ENCODE peak calls at places on chromosomes 13 and 19, in nine cellular contexts. I is head of caudate nucleus; D is GM23338; Y is EH; P is kidney tubule cell; L is activated CD4-positive, alpha-beta T cell treated with anti-CD3 and anti-CD28 coated beads, Interleukin-2, amount 50 U/mL, for 4 hours; X is esophagus muscularis mucosa; N is ELR; K is hepatic stellate cell. H is an unnamed sample.

GRCh38 chr19:28737021-28737525 is 475.9 kb downstream of the UQCRFS1 start:
- DNase-seq in I (peak), D (peak), Y (peak), P (peak), L (no peak), X (no peak), N (peak), K (peak), H (no peak)

GRCh38 chr19:55305491-55305890 is 19.6 kb downstream of the TMEM150B start:
- DNase-seq in I (no peak), D (peak), Y (peak), P (no peak), L (peak), X (no peak), N (peak), K (peak), H (peak)

GRCh38 chr19:508204-509150 is 1.2 kb downstream of the TPGS1 start:
- DNase-seq in I (no peak), D (no peak), Y (no peak), P (no peak), L (no peak), X (no peak), N (no peak), K (no peak), H (peak)

GRCh38 chr19:40640744-40641143 is 39.6 kb downstream of the LTBP4 start:
- DNase-seq in I (peak), D (no peak), Y (peak), P (peak), L (no peak), X (no peak), N (no peak), K (peak), H (no peak)

GRCh38 chr19:15262011-15262410 is 29.8 kb upstream of the EPHX3 start:
- DNase-seq in I (no peak), D (no peak), Y (no peak), P (no peak), L (no peak), X (no peak), N (no peak), K (no peak), H (no peak)

GRCh38 chr19:1673645-1674292 is 21.4 kb upstream of the TCF3 start:
- DNase-seq in I (no peak), D (no peak), Y (no peak), P (no peak), L (no peak), X (no peak), N (no peak), K (no peak), H (peak)

GRCh38 chr13:66835040-66835628 is 395.0 kb downstream of the PCDH9 start:
- DNase-seq in I (peak), D (no peak), Y (peak), P (no peak), L (no peak), X (peak), N (no peak), K (peak), H (peak)

GRCh38 chr13:41707192-41707858 is 250.0 kb downstream of the RGCC start:
- DNase-seq in I (no peak), D (no peak), Y (peak), P (no peak), L (no peak), X (no peak), N (no peak), K (no peak), H (no peak)

GRCh38 chr13:62512194-62513141 is 1096.8 kb upstream of the PCDH20 start:
- DNase-seq in I (peak), D (peak), Y (peak), P (peak), L (no peak), X (no peak), N (peak), K (peak), H (peak)

GRCh38 chr19:46660601-46661019 is 372 bp downstream of the DACT3 start:
- DNase-seq in I (no peak), D (peak), Y (no peak), P (no peak), L (no peak), X (no peak), N (no peak), K (no peak), H (peak)

GRCh38 chr13:66348745-66349720 is 881.1 kb downstream of the PCDH9 start:
- DNase-seq in I (peak), D (no peak), Y (no peak), P (no peak), L (no peak), X (no peak), N (no peak), K (no peak), H (no peak)

GRCh38 chr19:35533822-35534521 is 716 bp downstream of the GAPDHS start:
- DNase-seq in I (no peak), D (peak), Y (peak), P (peak), L (no peak), X (no peak), N (peak), K (no peak), H (peak)

GRCh38 chr19:39362682-39363657 is 20.7 kb downstream of the SAMD4B start:
- DNase-seq in I (no peak), D (no peak), Y (peak), P (peak), L (no peak), X (no peak), N (peak), K (peak), H (no peak)

GRCh38 chr13:27607125-27607524 is 13.2 kb downstream of the LNX2 start:
- DNase-seq in I (no peak), D (no peak), Y (peak), P (peak), L (no peak), X (no peak), N (peak), K (peak), H (peak)

GRCh38 chr19:5097959-5098623 is 129.2 kb downstream of the KDM4B start:
- DNase-seq in I (no peak), D (no peak), Y (no peak), P (no peak), L (no peak), X (no peak), N (no peak), K (no peak), H (no peak)

GRCh38 chr19:13169769-13170168 is 19.6 kb downstream of the IER2 start:
- DNase-seq in I (no peak), D (no peak), Y (peak), P (peak), L (no peak), X (no peak), N (peak), K (peak), H (peak)